ENCODE peak calls at places on chromosomes 11 and 22, in five cellular contexts. K is A549, Y is IMR-90, T is uterus, Z is gastrocnemius medialis. Q is an unnamed sample.

GRCh38 chr22:16957781-16958180 is 50.2 kb downstream of the GAB4 start:
- DNase-seq in K (no peak), Y (no peak), T (no peak), Z (no peak), Q (no peak)

GRCh38 chr11:12914401-12914912 is 94.7 kb upstream of the RASSF10 start:
- DNase-seq in K (peak), Y (peak), T (peak), Z (peak), Q (peak)

GRCh38 chr11:114233755-114234154 is 62.4 kb upstream of the NNMT start:
- DNase-seq in K (no peak), Y (peak), T (no peak), Z (no peak), Q (no peak)

GRCh38 chr11:72573380-72573949 is 100.8 kb downstream of the PDE2A start:
- DNase-seq in K (peak), Y (peak), T (no peak), Z (no peak), Q (no peak)

GRCh38 chr11:70862093-70862492 is 390.3 kb downstream of the SHANK2 start:
- DNase-seq in K (no peak), Y (no peak), T (no peak), Z (no peak), Q (no peak)

GRCh38 chr22:37092997-37093396 is 16.5 kb downstream of the TMPRSS6 start:
- DNase-seq in K (no peak), Y (no peak), T (no peak), Z (no peak), Q (no peak)

GRCh38 chr11:102763440-102763839 is 17.0 kb downstream of the MMP10 start:
- DNase-seq in K (no peak), Y (peak), T (no peak), Z (no peak), Q (no peak)

GRCh38 chr22:38867124-38867455 is 4.9 kb downstream of the CBX6 start:
- DNase-seq in K (no peak), Y (no peak), T (no peak), Z (peak), Q (no peak)

GRCh38 chr11:64060861-64061444 is 25.2 kb downstream of the FLRT1 start:
- DNase-seq in K (peak), Y (no peak), T (peak), Z (no peak), Q (no peak)

GRCh38 chr11:8767466-8768142 is 85.0 kb downstream of the RPL27A start:
- DNase-seq in K (no peak), Y (no peak), T (no peak), Z (no peak), Q (no peak)

GRCh38 chr22:22916215-22916951 is 28.8 kb downstream of the IGLL5 start:
- DNase-seq in K (no peak), Y (no peak), T (no peak), Z (no peak), Q (no peak)

GRCh38 chr11:14413307-14414072 is 54.5 kb upstream of the RRAS2 start:
- DNase-seq in K (no peak), Y (peak), T (peak), Z (peak), Q (no peak)

GRCh38 chr11:117919326-117920275 is 9.6 kb downstream of the TMPRSS13 start:
- DNase-seq in K (no peak), Y (no peak), T (peak), Z (no peak), Q (no peak)

GRCh38 chr11:131748146-131749050 is 378.0 kb downstream of the NTM start:
- DNase-seq in K (peak), Y (peak), T (peak), Z (peak), Q (peak)

GRCh38 chr11:123103326-123103980 is 41.5 kb upstream of the HSPA8 start:
- DNase-seq in K (peak), Y (peak), T (peak), Z (peak), Q (peak)

GRCh38 chr11:68727783-68728182 is 23.5 kb downstream of the TESMIN start:
- DNase-seq in K (no peak), Y (peak), T (no peak), Z (no peak), Q (no peak)

GRCh38 chr11:19891050-19891449 is 178.4 kb downstream of the NAV2 start:
- DNase-seq in K (no peak), Y (no peak), T (no peak), Z (no peak), Q (no peak)

GRCh38 chr11:6856871-6857270 is 6.0 kb upstream of the OR10A2 start:
- DNase-seq in K (no peak), Y (peak), T (no peak), Z (no peak), Q (no peak)

GRCh38 chr11:76379811-76380160 is 1.1 kb downstream of the THAP12 start:
- DNase-seq in K (no peak), Y (no peak), T (no peak), Z (no peak), Q (no peak)

GRCh38 chr11:78834886-78835285 is 260.2 kb upstream of the NARS2 start:
- DNase-seq in K (no peak), Y (no peak), T (no peak), Z (no peak), Q (no peak)

GRCh38 chr22:37634505-37635002 is 4.9 kb upstream of the SH3BP1 start:
- DNase-seq in K (no peak), Y (no peak), T (no peak), Z (no peak), Q (no peak)

GRCh38 chr22:48496987-48497650 is 1330.6 kb downstream of the BRD1 start:
- DNase-seq in K (no peak), Y (no peak), T (no peak), Z (no peak), Q (no peak)

GRCh38 chr22:24706050-24706449 is 68.5 kb downstream of the PIWIL3 start:
- DNase-seq in K (no peak), Y (no peak), T (no peak), Z (no peak), Q (no peak)

GRCh38 chr22:28759861-28760560 is 12.5 kb upstream of the CCDC117 start:
- DNase-seq in K (no peak), Y (peak), T (no peak), Z (no peak), Q (no peak)

GRCh38 chr22:30212363-30212995 is 34.1 kb downstream of the LIF start:
- DNase-seq in K (peak), Y (peak), T (peak), Z (peak), Q (peak)

GRCh38 chr11:35714882-35715612 is 52.5 kb downstream of the TRIM44 start:
- DNase-seq in K (no peak), Y (peak), T (no peak), Z (no peak), Q (no peak)

GRCh38 chr11:34706709-34707461 is 86.0 kb downstream of the EHF start:
- DNase-seq in K (no peak), Y (no peak), T (no peak), Z (no peak), Q (no peak)

GRCh38 chr11:107929611-107930200 is 1.5 kb downstream of the RAB39A start:
- DNase-seq in K (no peak), Y (no peak), T (no peak), Z (no peak), Q (no peak)
- H3K4me3 ChIP-seq in K (no peak), Y (no peak), T (no peak), Z (no peak), Q (no peak)

GRCh38 chr11:2379471-2380174 is 2.5 kb downstream of the CD81 start:
- DNase-seq in K (no peak), Y (no peak), T (peak), Z (no peak), Q (no peak)
- TF ChIP-seq POLR2A in K (no peak), Y (no peak), T (no peak), Z (no peak), Q (no peak)

DNA sequence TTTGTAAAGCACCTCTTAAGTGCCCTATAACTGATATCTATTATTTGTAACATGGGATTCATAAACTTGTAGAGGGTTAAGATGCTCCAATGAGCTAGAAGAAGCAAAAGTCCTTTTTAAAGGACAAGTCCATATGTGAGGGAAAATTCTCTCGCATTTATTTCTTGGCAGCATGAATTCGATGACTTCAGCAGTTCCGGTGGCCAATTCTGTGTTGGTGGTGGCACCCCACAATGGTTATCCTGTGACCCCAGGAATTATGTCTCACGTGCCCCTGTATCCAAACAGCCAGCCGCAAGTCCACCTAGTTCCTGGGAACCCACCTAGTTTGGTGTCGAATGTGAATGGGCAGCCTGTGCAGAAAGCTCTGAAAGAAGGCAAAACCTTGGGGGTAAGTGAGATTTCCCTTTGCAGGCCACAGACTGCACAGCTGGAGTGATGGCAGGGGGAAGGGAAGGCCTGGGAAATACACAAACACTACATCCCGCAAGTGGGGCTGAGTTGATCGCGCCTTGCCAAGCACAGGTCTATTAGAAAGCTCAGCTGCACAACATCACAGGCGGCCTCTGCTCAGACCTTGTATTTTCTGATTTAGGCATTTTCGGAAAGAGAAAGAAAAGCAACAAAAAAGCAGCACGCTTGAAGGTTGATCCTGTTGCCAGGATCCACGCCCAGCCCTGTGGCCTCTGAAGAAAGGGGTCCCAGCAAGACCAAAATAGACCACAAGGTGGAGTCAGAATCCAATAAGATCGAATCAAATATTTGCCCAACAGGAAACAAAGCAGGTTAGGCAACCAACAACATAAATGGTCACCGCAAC is 1.5 kb downstream of the MS4A8 start:
- DNase-seq in K (peak), Y (no peak), T (no peak), Z (no peak), Q (no peak)
- TF ChIP-seq CTCF in K (peak), Y (no peak), T (no peak), Z (no peak), Q (no peak)

GRCh38 chr11:285894-286220 is 3.1 kb upstream of the PGGHG start:
- DNase-seq in K (no peak), Y (no peak), T (no peak), Z (no peak), Q (no peak)

GRCh38 chr11:289706-290620 is 1.0 kb downstream of the PGGHG start:
- DNase-seq in K (no peak), Y (no peak), T (peak), Z (no peak), Q (no peak)

GRCh38 chr11:289145-289705 is 299 bp downstream of the PGGHG start:
- DNase-seq in K (no peak), Y (no peak), T (peak), Z (peak), Q (no peak)

GRCh38 chr11:288328-289144 is at the start of gene PGGHG:
- DNase-seq in K (peak), Y (no peak), T (peak), Z (peak), Q (peak)

GRCh38 chr11:287821-288327 is 1.1 kb upstream of the PGGHG start:
- DNase-seq in K (no peak), Y (no peak), T (peak), Z (peak), Q (no peak)
- H3K4me3 ChIP-seq in K (peak), Y (peak), T (peak), Z (peak), Q (peak)

GRCh38 chr22:20128902-20129746 is 2.5 kb upstream of the ZDHHC8 start:
- DNase-seq in K (no peak), Y (peak), T (no peak), Z (peak), Q (no peak)

GRCh38 chr22:20126284-20127029 is 5.1 kb upstream of the ZDHHC8 start:
- DNase-seq in K (no peak), Y (no peak), T (no peak), Z (no peak), Q (no peak)

GRCh38 chr22:20128619-20128901 is 3.0 kb upstream of the ZDHHC8 start:
- DNase-seq in K (no peak), Y (no peak), T (no peak), Z (no peak), Q (no peak)

GRCh38 chr22:20127318-20127868 is 4.2 kb upstream of the ZDHHC8 start:
- DNase-seq in K (no peak), Y (no peak), T (no peak), Z (no peak), Q (no peak)

GRCh38 chr22:20127869-20128618 is 3.6 kb upstream of the ZDHHC8 start:
- DNase-seq in K (no peak), Y (no peak), T (no peak), Z (no peak), Q (no peak)
- TF ChIP-seq POLR2A in K (no peak), Y (no peak), T (no peak), Z (no peak), Q (no peak)

GRCh38 chr11:28144808-28145207 is 36.6 kb downstream of the METTL15 start:
- DNase-seq in K (no peak), Y (peak), T (no peak), Z (no peak), Q (no peak)
- TF ChIP-seq CTCF in K (no peak), Y (no peak), T (no peak), Z (no peak), Q (no peak)

Q was measured in tibial nerve.